ENCODE peak calls at places on chromosome 10, in eight cellular contexts. V is WTC11, R is kidney epithelial cell, G is cardiac muscle cell, D is fibroblast of the aortic adventitia, L is H9, C is lung, U is RWPE1. Q is an unnamed sample.

GRCh38 chr10:43079823-43080222 is 3.0 kb downstream of the RET start:
- DNase-seq in V (no peak), R (no peak), G (no peak), D (no peak), L (no peak), C (no peak), U (no peak), Q (no peak)

GRCh38 chr10:986881-987634 is 1.2 kb upstream of the GTPBP4 start:
- DNase-seq in V (no peak), R (no peak), G (peak; percentile 32), D (peak; percentile 74), L (no peak), C (no peak), U (peak; percentile 50), Q (no peak)

GRCh38 chr10:79413196-79413595 is 32.2 kb downstream of the ZCCHC24 start:
- DNase-seq in V (no peak), R (no peak), G (peak; percentile 47), D (no peak), L (no peak), C (no peak), U (no peak), Q (no peak)

GRCh38 chr10:129958118-129958685 is 5.9 kb downstream of the EBF3 start:
- DNase-seq in V (no peak), R (no peak), G (peak; percentile 75), D (peak; percentile 56), L (no peak), C (no peak), U (no peak), Q (peak; percentile 57)

GRCh38 chr10:90435296-90435695 is 422.5 kb downstream of the HTR7 start:
- DNase-seq in V (no peak), R (no peak), G (no peak), D (no peak), L (no peak), C (no peak), U (no peak), Q (no peak)

GRCh38 chr10:119735451-119735850 is 9.6 kb downstream of the INPP5F start:
- DNase-seq in V (no peak), R (no peak), G (no peak), D (no peak), L (no peak), C (no peak), U (no peak), Q (no peak)

GRCh38 chr10:67256984-67257383 is 331.1 kb downstream of the LRRTM3 start:
- DNase-seq in V (no peak), R (peak; percentile 1), G (peak; percentile 3), D (no peak), L (no peak), C (no peak), U (no peak), Q (no peak)

GRCh38 chr10:30534465-30535144 is 94.9 kb downstream of the LYZL2 start:
- DNase-seq in V (peak; percentile 68), R (no peak), G (peak; percentile 88), D (peak; percentile 86), L (peak; percentile 66), C (peak; percentile 74), U (peak; percentile 65), Q (peak; percentile 90)

GRCh38 chr10:116891208-116891607 is 41.9 kb downstream of the ENO4 start:
- DNase-seq in V (no peak), R (no peak), G (peak; percentile 88), D (peak; percentile 86), L (no peak), C (no peak), U (peak; percentile 77), Q (no peak)

GRCh38 chr10:60661627-60662026 is 116.7 kb upstream of the CDK1 start:
- DNase-seq in V (no peak), R (no peak), G (peak; percentile 43), D (peak; percentile 57), L (no peak), C (no peak), U (no peak), Q (peak; percentile 50)

GRCh38 chr10:60664859-60665258 is 113.4 kb upstream of the CDK1 start:
- DNase-seq in V (no peak), R (no peak), G (no peak), D (peak; percentile 18), L (no peak), C (no peak), U (no peak), Q (no peak)

GRCh38 chr10:60660625-60661024 is 117.7 kb upstream of the CDK1 start:
- DNase-seq in V (no peak), R (no peak), G (no peak), D (no peak), L (no peak), C (no peak), U (no peak), Q (no peak)

GRCh38 chr10:60663850-60664249 is 114.4 kb upstream of the CDK1 start:
- DNase-seq in V (no peak), R (no peak), G (no peak), D (no peak), L (no peak), C (no peak), U (no peak), Q (no peak)

GRCh38 chr10:60662917-60663614 is 115.2 kb upstream of the CDK1 start:
- DNase-seq in V (no peak), R (no peak), G (peak; percentile 37), D (peak; percentile 27), L (no peak), C (no peak), U (no peak), Q (peak; percentile 53)
- TF ChIP-seq CTCF in V (no peak), R (no peak), G (no peak), D (no peak), L (peak; percentile 18), C (no peak), U (no peak), Q (peak; percentile 43)

GRCh38 chr10:17289763-17290162 is 61.7 kb downstream of the VIM start:
- DNase-seq in V (no peak), R (no peak), G (no peak), D (no peak), L (no peak), C (no peak), U (no peak), Q (no peak)

GRCh38 chr10:17286562-17287089 is 58.6 kb downstream of the VIM start:
- DNase-seq in V (no peak), R (no peak), G (no peak), D (no peak), L (no peak), C (no peak), U (no peak), Q (peak; percentile 57)

GRCh38 chr10:17292375-17292774 is 64.3 kb downstream of the VIM start:
- DNase-seq in V (no peak), R (no peak), G (no peak), D (no peak), L (no peak), C (no peak), U (no peak), Q (no peak)

GRCh38 chr10:17287151-17287550 is 59.1 kb downstream of the VIM start:
- DNase-seq in V (no peak), R (no peak), G (no peak), D (no peak), L (no peak), C (no peak), U (no peak), Q (no peak)

DNA sequence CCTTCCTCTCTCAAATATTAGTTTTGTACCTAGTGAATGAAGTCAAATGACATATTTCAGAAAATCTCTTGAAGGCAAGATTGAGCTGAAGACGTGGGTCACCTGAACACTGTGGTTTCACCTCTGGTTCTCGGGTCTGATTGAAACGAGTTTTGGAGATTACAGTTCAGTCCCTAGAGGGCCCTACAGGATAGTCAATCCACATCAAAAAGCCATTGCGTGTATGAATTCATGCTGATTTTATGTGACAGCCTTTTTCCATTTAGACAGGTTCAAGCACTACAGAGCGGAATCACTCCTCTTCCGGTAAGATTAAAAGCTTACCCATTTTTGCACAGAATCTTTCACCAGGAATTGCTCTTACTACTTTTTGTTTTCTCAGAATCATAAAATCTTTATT is 62.2 kb downstream of the VIM start:
- DNase-seq in V (no peak), R (no peak), G (peak; percentile 8), D (peak; percentile 36), L (no peak), C (no peak), U (peak; percentile 62), Q (no peak)
- TF ChIP-seq CTCF in V (no peak), R (no peak), G (no peak), D (peak; percentile 29), L (peak; percentile 59), C (no peak), U (peak; percentile 32), Q (peak; percentile 69)

GRCh38 chr10:100046088-100046487 is 35.6 kb downstream of the CPN1 start:
- DNase-seq in V (peak; percentile 94), R (peak; percentile 32), G (peak; percentile 92), D (peak; percentile 92), L (peak; percentile 90), C (peak; percentile 81), U (peak; percentile 77), Q (peak; percentile 97)

GRCh38 chr10:100045592-100045991 is 35.8 kb upstream of the DNMBP start:
- DNase-seq in V (no peak), R (no peak), G (peak; percentile 12), D (no peak), L (no peak), C (no peak), U (no peak), Q (no peak)

GRCh38 chr10:100043796-100044195 is 34.0 kb upstream of the DNMBP start:
- DNase-seq in V (no peak), R (no peak), G (peak; percentile 81), D (peak; percentile 83), L (no peak), C (no peak), U (no peak), Q (peak; percentile 74)

GRCh38 chr10:100041620-100042019 is 31.9 kb upstream of the DNMBP start:
- DNase-seq in V (no peak), R (no peak), G (no peak), D (peak; percentile 25), L (no peak), C (no peak), U (no peak), Q (no peak)

DNA sequence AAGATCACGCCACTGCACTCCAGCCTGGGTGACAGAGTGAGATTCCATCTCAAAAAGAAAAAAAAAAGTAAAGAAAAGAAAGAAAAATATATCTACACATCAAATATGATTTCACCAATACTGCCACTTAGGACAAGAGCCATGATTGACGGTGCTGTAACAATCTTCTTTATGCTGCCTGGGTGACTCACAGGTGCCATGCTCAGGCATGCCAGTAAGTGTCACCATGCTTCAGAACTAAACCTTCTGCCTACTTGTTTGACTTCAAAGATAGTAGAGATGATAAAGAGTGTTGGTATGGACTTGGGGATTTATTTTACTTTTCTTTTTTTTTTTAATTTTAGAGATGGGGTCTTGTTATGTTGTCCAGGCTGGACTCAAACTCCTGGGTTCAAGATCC is 33.6 kb upstream of the DNMBP start:
- DNase-seq in V (no peak), R (no peak), G (no peak), D (no peak), L (no peak), C (no peak), U (peak; percentile 72), Q (no peak)
- TF ChIP-seq CTCF in V (no peak), R (no peak), G (no peak), D (no peak), L (no peak), C (no peak), U (no peak), Q (no peak)

DNA sequence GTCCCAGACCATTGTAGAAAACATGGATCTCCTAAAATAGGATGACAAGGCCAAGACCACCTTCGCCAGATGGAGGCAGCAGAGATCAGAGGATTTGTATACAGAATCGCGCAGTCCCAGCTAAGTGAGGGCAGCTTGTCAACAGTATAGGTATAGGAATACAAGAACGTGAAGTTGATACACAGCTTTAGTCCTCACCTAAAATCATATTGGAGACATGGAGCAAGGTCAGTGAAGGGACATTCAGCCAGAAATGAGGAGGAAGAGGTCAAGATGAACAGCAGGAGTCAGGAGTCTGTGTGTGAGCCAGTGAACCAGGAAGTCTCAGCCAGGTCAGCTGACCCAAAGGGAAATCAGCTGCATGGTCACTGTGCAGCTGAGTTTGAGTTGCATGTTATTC is 263.4 kb upstream of the PRKCQ start:
- DNase-seq in V (no peak), R (no peak), G (no peak), D (no peak), L (no peak), C (no peak), U (no peak), Q (no peak)
- TF ChIP-seq CTCF in V (no peak), R (no peak), G (no peak), D (peak; percentile 1), L (peak; percentile 19), C (no peak), U (no peak), Q (peak; percentile 13)

Q was measured in endodermal cell.